ENCODE peak calls at places on chromosome 12, in nine cellular contexts. S, V, Q, B, U, R, J, G and D are unnamed samples.

GRCh38 chr12:127677537-127678131 is 589.3 kb upstream of the TMEM132C start:
- DNase-seq in S (peak), V (peak), Q (peak), B (peak), U (peak), R (peak), J (peak), G (peak), D (peak)

GRCh38 chr12:13079440-13079906 is 24.0 kb downstream of the GSG1 start:
- DNase-seq in S (no peak), V (no peak), Q (no peak), B (no peak), U (no peak), R (no peak), J (no peak), G (no peak), D (no peak)

GRCh38 chr12:14619731-14620501 is 52.2 kb upstream of the PLBD1 start:
- DNase-seq in S (peak), V (no peak), Q (no peak), B (no peak), U (no peak), R (no peak), J (no peak), G (no peak), D (no peak)

GRCh38 chr12:72723732-72724131 is 451.6 kb downstream of the TRHDE start:
- DNase-seq in S (no peak), V (no peak), Q (no peak), B (no peak), U (no peak), R (no peak), J (no peak), G (peak), D (no peak)

GRCh38 chr12:129363041-129363440 is 509.8 kb downstream of the GLT1D1 start:
- DNase-seq in S (no peak), V (no peak), Q (no peak), B (no peak), U (no peak), R (no peak), J (no peak), G (no peak), D (no peak)

GRCh38 chr12:132566551-132567131 is 43.7 kb downstream of the LRCOL1 start:
- DNase-seq in S (no peak), V (no peak), Q (no peak), B (no peak), U (no peak), R (no peak), J (peak), G (no peak), D (no peak)

GRCh38 chr12:55957106-55957859 is 8.6 kb downstream of the PMEL start:
- DNase-seq in S (peak), V (no peak), Q (no peak), B (no peak), U (no peak), R (no peak), J (no peak), G (no peak), D (no peak)

GRCh38 chr12:114339626-114340025 is 66.3 kb downstream of the TBX5 start:
- DNase-seq in S (no peak), V (peak), Q (no peak), B (no peak), U (no peak), R (no peak), J (peak), G (peak), D (no peak)

GRCh38 chr12:69475237-69475984 is 5.2 kb downstream of the FRS2 start:
- DNase-seq in S (no peak), V (peak), Q (peak), B (no peak), U (no peak), R (no peak), J (peak), G (peak), D (no peak)

GRCh38 chr12:107127482-107128185 is 34.3 kb upstream of the CRY1 start:
- DNase-seq in S (no peak), V (no peak), Q (no peak), B (no peak), U (no peak), R (no peak), J (no peak), G (no peak), D (no peak)

GRCh38 chr12:24839268-24839791 is 109.6 kb downstream of the BCAT1 start:
- DNase-seq in S (no peak), V (peak), Q (no peak), B (no peak), U (no peak), R (peak), J (peak), G (peak), D (peak)

GRCh38 chr12:11662369-11662768 is 12.9 kb downstream of the ETV6 start:
- DNase-seq in S (no peak), V (no peak), Q (no peak), B (no peak), U (no peak), R (no peak), J (no peak), G (no peak), D (peak)

GRCh38 chr12:124856132-124856841 is 7.4 kb downstream of the SCARB1 start:
- DNase-seq in S (no peak), V (no peak), Q (no peak), B (no peak), U (no peak), R (no peak), J (no peak), G (no peak), D (no peak)

GRCh38 chr12:11650697-11651281 is 1.3 kb downstream of the ETV6 start:
- DNase-seq in S (no peak), V (peak), Q (no peak), B (no peak), U (no peak), R (peak), J (peak), G (peak), D (peak)

GRCh38 chr12:28184378-28184777 is 5.9 kb upstream of the CCDC91 start:
- DNase-seq in S (no peak), V (no peak), Q (no peak), B (no peak), U (no peak), R (no peak), J (no peak), G (no peak), D (no peak)

GRCh38 chr12:131085125-131085815 is 131.6 kb downstream of the ADGRD1 start:
- DNase-seq in S (peak), V (no peak), Q (no peak), B (no peak), U (no peak), R (no peak), J (no peak), G (no peak), D (no peak)

GRCh38 chr12:39619316-39619659 is 315 bp downstream of the ABCD2 start:
- DNase-seq in S (no peak), V (no peak), Q (no peak), B (no peak), U (no peak), R (no peak), J (no peak), G (no peak), D (peak)

GRCh38 chr12:94763461-94763860 is 113.1 kb upstream of the TMCC3 start:
- DNase-seq in S (no peak), V (no peak), Q (no peak), B (no peak), U (no peak), R (no peak), J (no peak), G (no peak), D (no peak)

GRCh38 chr12:5227722-5228274 is 184.1 kb downstream of the KCNA5 start:
- DNase-seq in S (no peak), V (no peak), Q (no peak), B (no peak), U (no peak), R (no peak), J (no peak), G (no peak), D (no peak)

GRCh38 chr12:39103552-39104165 is 198.3 kb upstream of the CPNE8 start:
- DNase-seq in S (no peak), V (peak), Q (peak), B (peak), U (no peak), R (peak), J (peak), G (peak), D (peak)

GRCh38 chr12:89251326-89252237 is 100.7 kb downstream of the DUSP6 start:
- DNase-seq in S (no peak), V (no peak), Q (no peak), B (no peak), U (no peak), R (no peak), J (no peak), G (no peak), D (no peak)

GRCh38 chr12:27622436-27623185 is 73.6 kb upstream of the REP15 start:
- DNase-seq in S (no peak), V (no peak), Q (no peak), B (no peak), U (no peak), R (no peak), J (no peak), G (peak), D (no peak)

GRCh38 chr12:92080390-92081285 is 65.0 kb downstream of the BTG1 start:
- DNase-seq in S (no peak), V (peak), Q (peak), B (no peak), U (no peak), R (no peak), J (peak), G (peak), D (no peak)

GRCh38 chr12:52455818-52456217 is 3.9 kb upstream of the KRT6B start:
- DNase-seq in S (no peak), V (no peak), Q (no peak), B (no peak), U (no peak), R (no peak), J (no peak), G (no peak), D (no peak)

GRCh38 chr12:55723516-55724225 is 3.5 kb downstream of the RDH5 start:
- DNase-seq in S (no peak), V (peak), Q (no peak), B (no peak), U (no peak), R (no peak), J (no peak), G (no peak), D (no peak)

GRCh38 chr12:84502907-84503787 is 409.5 kb downstream of the SLC6A15 start:
- DNase-seq in S (peak), V (peak), Q (peak), B (peak), U (peak), R (peak), J (peak), G (peak), D (peak)

GRCh38 chr12:15599266-15600037 is 189.7 kb downstream of the EPS8 start:
- DNase-seq in S (no peak), V (peak), Q (peak), B (no peak), U (no peak), R (no peak), J (peak), G (peak), D (no peak)

GRCh38 chr12:51085757-51086156 is 2.4 kb upstream of the CSRNP2 start:
- DNase-seq in S (no peak), V (no peak), Q (no peak), B (no peak), U (no peak), R (no peak), J (no peak), G (no peak), D (no peak)

GRCh38 chr12:26833692-26834168 is 736 bp upstream of the ITPR2 start:
- DNase-seq in S (peak), V (peak), Q (peak), B (no peak), U (peak), R (peak), J (peak), G (no peak), D (peak)

GRCh38 chr12:56271031-56271430 is 4.3 kb downstream of the COQ10A start:
- DNase-seq in S (no peak), V (peak), Q (peak), B (no peak), U (no peak), R (no peak), J (peak), G (peak), D (no peak)

GRCh38 chr12:81329088-81329487 is 251.2 kb downstream of the ACSS3 start:
- DNase-seq in S (no peak), V (peak), Q (peak), B (peak), U (peak), R (no peak), J (no peak), G (no peak), D (peak)

GRCh38 chr12:56688846-56689113 is 696 bp upstream of the PTGES3 start:
- DNase-seq in S (no peak), V (no peak), Q (no peak), B (no peak), U (no peak), R (peak), J (no peak), G (no peak), D (no peak)

GRCh38 chr12:110282956-110283817 is 2.1 kb downstream of the ATP2A2 start:
- DNase-seq in S (no peak), V (peak), Q (no peak), B (no peak), U (no peak), R (no peak), J (no peak), G (no peak), D (no peak)

GRCh38 chr12:88784166-88784565 is 203.9 kb upstream of the KITLG start:
- DNase-seq in S (no peak), V (no peak), Q (no peak), B (no peak), U (no peak), R (no peak), J (no peak), G (no peak), D (no peak)

GRCh38 chr12:41967668-41968649 is 176.7 kb downstream of the GXYLT1 start:
- DNase-seq in S (no peak), V (no peak), Q (no peak), B (no peak), U (peak), R (no peak), J (peak), G (no peak), D (no peak)

GRCh38 chr12:24780969-24781368 is 167.9 kb downstream of the BCAT1 start:
- DNase-seq in S (no peak), V (peak), Q (no peak), B (no peak), U (no peak), R (peak), J (peak), G (peak), D (no peak)

GRCh38 chr12:693937-694533 is 30.8 kb upstream of the NINJ2 start:
- DNase-seq in S (no peak), V (no peak), Q (peak), B (no peak), U (no peak), R (no peak), J (no peak), G (no peak), D (no peak)
- TF ChIP-seq CTCF in S (no peak), V (no peak), Q (no peak), B (no peak), U (no peak), R (no peak), J (no peak), G (no peak), D (no peak)

GRCh38 chr12:3751151-3752095 is 1.5 kb downstream of the CRACR2A start:
- DNase-seq in S (no peak), V (no peak), Q (no peak), B (no peak), U (peak), R (no peak), J (no peak), G (no peak), D (peak)

GRCh38 chr12:3750616-3751015 is 2.3 kb downstream of the CRACR2A start:
- DNase-seq in S (no peak), V (no peak), Q (no peak), B (no peak), U (peak), R (no peak), J (no peak), G (no peak), D (no peak)

GRCh38 chr12:3752096-3752709 is 706 bp downstream of the CRACR2A start:
- DNase-seq in S (peak), V (peak), Q (no peak), B (peak), U (peak), R (peak), J (peak), G (no peak), D (peak)

GRCh38 chr12:3753549-3754284 is 808 bp upstream of the CRACR2A start:
- DNase-seq in S (no peak), V (peak), Q (no peak), B (no peak), U (peak), R (no peak), J (no peak), G (no peak), D (peak)

GRCh38 chr12:3752741-3753486 is at the start of gene CRACR2A:
- DNase-seq in S (peak), V (peak), Q (peak), B (peak), U (peak), R (peak), J (peak), G (no peak), D (peak)
- TF ChIP-seq CTCF in S (peak), V (peak), Q (peak), B (peak), U (peak), R (peak), J (peak), G (peak), D (peak)

GRCh38 chr12:3366451-3367155 is 124.4 kb upstream of the PRMT8 start:
- DNase-seq in S (no peak), V (no peak), Q (no peak), B (no peak), U (no peak), R (no peak), J (no peak), G (no peak), D (no peak)

GRCh38 chr12:3364661-3365264 is 126.2 kb upstream of the PRMT8 start:
- DNase-seq in S (no peak), V (no peak), Q (no peak), B (no peak), U (no peak), R (no peak), J (no peak), G (no peak), D (no peak)

GRCh38 chr12:3363608-3364007 is 127.4 kb upstream of the PRMT8 start:
- DNase-seq in S (no peak), V (no peak), Q (no peak), B (no peak), U (no peak), R (no peak), J (no peak), G (no peak), D (no peak)

GRCh38 chr12:3364226-3364625 is 126.8 kb upstream of the PRMT8 start:
- DNase-seq in S (no peak), V (no peak), Q (no peak), B (no peak), U (no peak), R (no peak), J (no peak), G (no peak), D (no peak)

DNA sequence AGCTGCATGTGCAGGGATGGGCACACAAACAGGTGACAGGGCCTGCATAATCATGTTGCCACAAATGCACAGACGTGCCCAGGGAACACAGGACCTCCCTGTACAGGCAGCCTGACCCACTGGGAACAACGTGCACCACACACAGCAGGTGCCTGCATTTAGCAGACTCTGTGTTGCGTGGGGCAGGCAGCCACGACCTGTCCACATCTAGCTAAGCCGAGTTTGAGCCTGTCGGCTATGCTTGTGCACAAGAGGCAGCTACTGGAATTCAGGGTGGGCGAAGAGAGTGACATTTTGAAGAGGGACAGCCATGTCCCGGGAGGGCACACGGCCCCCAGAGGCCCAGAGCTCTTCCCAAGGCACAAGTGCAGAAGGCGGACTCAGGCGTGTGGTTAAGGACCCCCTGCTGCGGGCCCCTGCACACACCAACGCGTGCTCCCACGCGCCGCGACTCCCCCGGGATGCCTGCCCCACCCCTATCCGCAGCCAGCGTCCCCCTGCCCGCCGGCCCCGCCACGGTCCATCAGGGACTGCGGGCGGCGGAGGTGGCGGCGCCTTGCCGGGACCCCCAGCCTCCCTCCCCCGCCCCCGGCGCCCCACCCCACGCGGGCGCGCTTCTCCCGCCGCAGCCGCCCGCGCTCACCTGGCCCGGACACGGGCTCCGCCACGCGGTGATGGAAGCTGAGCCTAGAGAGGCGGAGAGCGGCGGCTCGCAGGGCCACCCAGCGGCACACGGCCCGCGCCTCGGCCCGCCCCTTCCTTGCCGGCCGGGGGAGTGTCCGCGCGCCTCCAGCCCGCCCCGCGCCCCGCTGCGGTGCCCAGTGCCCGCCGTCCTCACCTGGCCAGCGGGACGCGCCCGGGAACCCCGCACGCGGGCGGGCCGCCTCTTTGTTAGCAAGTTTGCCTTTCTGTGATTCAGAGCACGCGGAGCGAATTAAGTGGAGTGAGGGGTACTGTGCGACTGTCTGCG is 125.3 kb upstream of the PRMT8 start:
- DNase-seq in S (peak), V (peak), Q (no peak), B (peak), U (peak), R (peak), J (no peak), G (no peak), D (no peak)
- TF ChIP-seq CTCF in S (no peak), V (no peak), Q (no peak), B (no peak), U (no peak), R (no peak), J (no peak), G (no peak), D (no peak)

GRCh38 chr12:108854055-108854452 is 3.3 kb downstream of the SSH1 start:
- DNase-seq in S (no peak), V (peak), Q (peak), B (no peak), U (no peak), R (no peak), J (peak), G (peak), D (no peak)
- TF ChIP-seq CTCF in S (peak), V (peak), Q (peak), B (no peak), U (no peak), R (peak), J (peak), G (peak), D (no peak)

GRCh38 chr12:105201389-105201788 is 34.6 kb downstream of the APPL2 start:
- DNase-seq in S (peak), V (no peak), Q (no peak), B (no peak), U (no peak), R (no peak), J (no peak), G (no peak), D (no peak)
- TF ChIP-seq CTCF in S (no peak), V (no peak), Q (no peak), B (no peak), U (no peak), R (no peak), J (no peak), G (no peak), D (no peak)

GRCh38 chr12:121823101-121823726 is 19.4 kb downstream of the SETD1B start:
- DNase-seq in S (no peak), V (no peak), Q (no peak), B (no peak), U (no peak), R (no peak), J (no peak), G (no peak), D (no peak)
- TF ChIP-seq CTCF in S (no peak), V (no peak), Q (peak), B (no peak), U (peak), R (no peak), J (peak), G (no peak), D (no peak)